ENCODE peak calls at places on chromosomes 6 and 20, in five cellular contexts. X is erythroblast, E is adipocyte, L is C1 segment of cervical spinal cord, G is nephron progenitor cell. B is an unnamed sample.

GRCh38 chr20:56604690-56605089 is 24.4 kb upstream of the TFAP2C start:
- DNase-seq in E (no peak), G (no peak), L (no peak), X (no peak), B (no peak)

GRCh38 chr6:55756711-55757110 is 118.7 kb downstream of the BMP5 start:
- DNase-seq in L (no peak), E (no peak), X (no peak), G (no peak), B (no peak)

GRCh38 chr6:135128268-135128914 is 52.7 kb upstream of the MYB start:
- DNase-seq in G (no peak), L (no peak), E (no peak), X (no peak), B (no peak)

GRCh38 chr20:62732766-62733165 is 24.1 kb downstream of the NTSR1 start:
- DNase-seq in E (no peak), G (no peak), X (no peak), L (no peak), B (no peak)

GRCh38 chr20:17594443-17594842 is 24.6 kb downstream of the DSTN start:
- DNase-seq in G (no peak), X (no peak), L (no peak), E (peak), B (peak)

GRCh38 chr6:159062564-159062945 is 17.8 kb upstream of the TAGAP start:
- DNase-seq in X (no peak), L (no peak), G (no peak), E (no peak), B (no peak)

GRCh38 chr20:62368629-62369507 is 1.8 kb upstream of the LAMA5 start:
- DNase-seq in G (peak), E (peak), L (peak), X (peak), B (peak)

GRCh38 chr6:137423444-137424168 is 70.6 kb downstream of the OLIG3 start:
- DNase-seq in X (no peak), G (no peak), E (no peak), L (no peak), B (no peak)

GRCh38 chr20:14724465-14724864 is 387.1 kb upstream of the FLRT3 start:
- DNase-seq in E (peak), L (no peak), X (no peak), G (no peak), B (no peak)

GRCh38 chr6:31270788-31271640 is 878 bp downstream of the HLA-C start:
- DNase-seq in E (peak), G (peak), X (peak), L (peak), B (no peak)

GRCh38 chr6:11682525-11682924 is 96.1 kb downstream of the ADTRP start:
- DNase-seq in X (no peak), E (peak), G (no peak), L (no peak), B (no peak)

GRCh38 chr6:53795702-53796450 is 1.1 kb downstream of the LRRC1 start:
- DNase-seq in E (peak), L (peak), G (peak), X (peak), B (no peak)

GRCh38 chr6:26613201-26613600 is 16.4 kb downstream of the ABT1 start:
- DNase-seq in E (no peak), L (no peak), X (no peak), G (peak), B (no peak)

GRCh38 chr6:80382796-80383195 is 276.3 kb downstream of the BCKDHB start:
- DNase-seq in G (no peak), X (no peak), E (peak), L (no peak), B (no peak)

GRCh38 chr20:14288341-14289330 is 48.8 kb downstream of the FLRT3 start:
- DNase-seq in X (no peak), L (no peak), G (no peak), E (peak), B (no peak)

GRCh38 chr6:30154709-30155521 is 6.1 kb downstream of the TRIM10 start:
- DNase-seq in E (peak), X (no peak), G (no peak), L (no peak), B (peak)

GRCh38 chr6:24323632-24324337 is 34.1 kb downstream of the DCDC2 start:
- DNase-seq in L (no peak), G (no peak), X (no peak), E (peak), B (no peak)

GRCh38 chr20:3560578-3560977 is 89.8 kb downstream of the ATRN start:
- DNase-seq in L (no peak), G (no peak), E (no peak), X (no peak), B (no peak)

GRCh38 chr6:135280375-135281136 is 99.4 kb downstream of the MYB start:
- DNase-seq in X (no peak), L (no peak), G (no peak), E (peak), B (no peak)

B was measured in DMS79.